ENCODE peak calls at places on chromosomes 12 and 14, in eight cellular contexts. J is breast epithelium; H is right atrium auricular region; R is epithelial cell of proximal tubule; V is NT2/D1; Q is skeletal muscle cell; G is cardiac fibroblast; L is CD8-positive, alpha-beta memory T cell. P is an unnamed sample.

GRCh38 chr12:53050426-53051057 is 677 bp downstream of the TNS2 start:
- DNase-seq in J (no peak), Q (no peak), V (no peak), L (no peak), G (no peak), H (no peak), R (no peak), P (peak; percentile 73)

GRCh38 chr14:63405715-63406114 is 87.0 kb upstream of the GPHB5 start:
- DNase-seq in V (no peak), R (no peak), H (no peak), G (no peak), L (no peak), Q (no peak), J (no peak), P (no peak)

GRCh38 chr14:69580009-69580577 is 5.4 kb upstream of the CCDC177 start:
- DNase-seq in V (peak; percentile 44), G (peak; percentile 98), L (no peak), H (peak; percentile 66), Q (peak; percentile 79), R (peak; percentile 22), J (no peak), P (peak; percentile 86)

GRCh38 chr14:54447231-54447692 is 6.1 kb upstream of the CNIH1 start:
- DNase-seq in Q (peak; percentile 52), H (no peak), G (peak; percentile 84), L (no peak), R (no peak), J (no peak), V (no peak), P (no peak)

GRCh38 chr12:61993734-61994345 is 266.4 kb upstream of the USP15 start:
- DNase-seq in V (peak; percentile 44), L (no peak), Q (no peak), G (no peak), J (no peak), H (no peak), R (no peak), P (no peak)

GRCh38 chr12:111937429-111937828 is 75.5 kb downstream of the TMEM116 start:
- DNase-seq in L (no peak), H (no peak), Q (no peak), R (no peak), G (peak; percentile 33), J (no peak), V (no peak), P (peak; percentile 38)

GRCh38 chr12:123614110-123614509 is 12.2 kb downstream of the DDX55 start:
- DNase-seq in R (no peak), V (no peak), H (no peak), L (no peak), G (no peak), J (no peak), Q (no peak), P (no peak)

GRCh38 chr12:109504068-109504467 is 26.6 kb downstream of the UBE3B start:
- DNase-seq in H (no peak), G (no peak), L (no peak), Q (no peak), V (no peak), J (no peak), R (no peak), P (no peak)

GRCh38 chr12:131066207-131066885 is 112.6 kb downstream of the ADGRD1 start:
- DNase-seq in V (no peak), R (no peak), H (no peak), Q (no peak), J (no peak), G (no peak), L (no peak), P (peak; percentile 36)

GRCh38 chr12:108587826-108588225 is 10.1 kb downstream of the TMEM119 start:
- DNase-seq in R (no peak), G (no peak), L (no peak), H (no peak), J (no peak), Q (no peak), V (no peak), P (peak; percentile 79)

GRCh38 chr14:85437143-85437542 is 92.8 kb upstream of the FLRT2 start:
- DNase-seq in J (no peak), R (no peak), G (no peak), Q (peak; percentile 41), L (no peak), H (no peak), V (no peak), P (peak; percentile 78)

GRCh38 chr14:100271247-100271939 is 32.4 kb downstream of the YY1 start:
- DNase-seq in G (peak; percentile 45), Q (no peak), L (peak; percentile 15), R (no peak), V (no peak), J (no peak), H (no peak), P (peak; percentile 32)

GRCh38 chr12:74412607-74413230 is 124.9 kb upstream of the ATXN7L3B start:
- DNase-seq in H (no peak), G (peak; percentile 19), R (no peak), L (no peak), V (no peak), Q (no peak), J (no peak), P (no peak)

GRCh38 chr12:12909228-12909994 is 18.0 kb downstream of the GPRC5A start:
- DNase-seq in G (no peak), R (no peak), Q (no peak), J (no peak), L (no peak), V (no peak), H (no peak), P (no peak)

GRCh38 chr12:51244269-51244668 is 5.6 kb downstream of the DAZAP2 start:
- DNase-seq in L (no peak), G (peak; percentile 25), Q (no peak), V (no peak), J (no peak), R (no peak), H (no peak), P (no peak)

GRCh38 chr12:54033106-54033979 is 493 bp downstream of the HOXC5 start:
- DNase-seq in R (no peak), L (no peak), J (no peak), Q (no peak), G (no peak), H (no peak), V (no peak), P (peak; percentile 95)

GRCh38 chr12:66900616-66901015 is 221.7 kb upstream of the GRIP1 start:
- DNase-seq in J (no peak), Q (no peak), H (no peak), G (no peak), V (no peak), R (no peak), L (no peak), P (no peak)

GRCh38 chr12:41439134-41439533 is 251.0 kb downstream of the PDZRN4 start:
- DNase-seq in Q (no peak), R (no peak), L (no peak), G (no peak), J (no peak), H (no peak), V (no peak), P (no peak)

GRCh38 chr12:83224012-83224411 is 537.3 kb downstream of the TMTC2 start:
- DNase-seq in G (no peak), V (no peak), R (no peak), L (no peak), H (no peak), Q (no peak), J (no peak), P (no peak)

GRCh38 chr12:116278259-116278595 is 734 bp upstream of the MED13L start:
- DNase-seq in L (no peak), R (no peak), G (no peak), V (no peak), H (no peak), J (no peak), Q (no peak), P (no peak)
- H3K4me3 ChIP-seq in L (peak overlapping the region; percentile 55), R (peak overlapping the region; percentile 53), G (peak overlapping the region; percentile 46), V (peak overlapping the region; percentile 43), H (peak overlapping the region; percentile 80), J (peak overlapping the region; percentile 70), Q (peak overlapping the region; percentile 46), P (peak overlapping the region; percentile 69)

GRCh38 chr12:57756406-57757341 is 1.8 kb downstream of the MARCHF9 start:
- DNase-seq in R (no peak), H (no peak), J (no peak), V (no peak), G (peak; percentile 36), L (peak; percentile 72), Q (no peak), P (peak; percentile 94)
- H3K4me3 ChIP-seq in R (peak overlapping the region; percentile 73), H (peak overlapping the region; percentile 84), J (peak overlapping the region; percentile 58), V (no peak overlapping the region), G (no peak overlapping the region), L (peak overlapping the region; percentile 52), Q (no peak overlapping the region), P (no peak overlapping the region)

GRCh38 chr14:91323671-91324605 is 79.4 kb upstream of the GPR68 start:
- DNase-seq in J (peak; percentile 87), Q (no peak), G (peak; percentile 80), H (peak; percentile 94), R (no peak), L (peak; percentile 93), V (peak; percentile 20), P (peak; percentile 93)
- H3K4me3 ChIP-seq in J (peak overlapping the region; percentile 34), Q (peak overlapping the region; percentile 11), G (peak overlapping the region; percentile 51), H (peak overlapping the region; percentile 47), R (peak overlapping the region; percentile 20), L (peak overlapping the region; percentile 32), V (no peak overlapping the region), P (peak overlapping the region; percentile 80)

GRCh38 chr12:113128802-113129663 is 6.5 kb downstream of the RASAL1 start:
- DNase-seq in G (no peak), V (no peak), Q (no peak), R (no peak), J (no peak), L (no peak), H (no peak), P (peak; percentile 64)

GRCh38 chr12:113130457-113131135 is 5.0 kb downstream of the RASAL1 start:
- DNase-seq in J (no peak), V (no peak), H (no peak), G (no peak), L (no peak), Q (no peak), R (no peak), P (peak; percentile 92)

GRCh38 chr12:113127791-113128199 is 7.8 kb downstream of the RASAL1 start:
- DNase-seq in J (no peak), R (no peak), Q (no peak), H (no peak), G (no peak), L (no peak), V (no peak), P (peak; percentile 82)

GRCh38 chr12:113131556-113131955 is 4.0 kb downstream of the RASAL1 start:
- DNase-seq in H (no peak), R (no peak), J (no peak), G (no peak), L (no peak), Q (no peak), V (no peak), P (peak; percentile 79)

DNA sequence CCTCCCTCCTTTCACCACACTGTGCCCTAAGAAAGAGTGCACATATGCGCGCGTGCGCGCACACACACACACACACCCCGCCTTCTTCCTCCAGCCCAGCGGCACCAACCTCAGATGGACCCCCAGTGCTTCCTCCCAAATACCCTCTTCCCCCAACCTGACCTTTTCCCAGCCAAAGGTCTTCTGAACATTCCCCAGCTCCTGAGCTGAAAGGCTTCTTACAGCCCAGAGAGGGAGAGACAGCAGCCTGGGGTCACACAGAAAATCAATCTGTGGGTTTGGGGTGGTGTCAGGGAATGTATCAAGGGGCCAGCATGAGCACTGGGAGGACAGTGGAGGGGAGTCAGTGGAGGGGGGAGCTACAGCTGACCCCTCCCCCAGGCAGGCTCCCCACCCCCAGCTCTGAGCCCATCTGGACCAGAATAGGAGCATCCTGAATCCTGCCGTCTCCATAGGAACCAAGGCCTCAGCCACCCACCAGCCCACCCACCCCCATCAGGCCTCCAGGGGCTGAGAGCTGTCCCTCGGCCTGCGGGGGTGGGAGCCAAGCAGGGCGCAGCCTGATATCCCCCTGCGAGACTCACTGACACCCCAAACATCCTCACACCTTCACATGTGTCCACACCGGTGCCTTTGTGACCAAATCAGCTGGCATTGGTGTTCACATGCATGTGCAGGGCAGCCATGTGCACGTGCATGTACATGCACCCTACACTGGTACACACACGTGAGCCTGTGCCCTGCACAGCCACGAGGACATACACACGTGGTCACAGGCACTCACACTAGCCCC is 5.7 kb downstream of the RASAL1 start:
- DNase-seq in L (no peak), R (no peak), Q (no peak), V (no peak), J (no peak), H (no peak), G (no peak), P (peak; percentile 71)
- H3K4me3 ChIP-seq in L (no peak overlapping the region), R (peak overlapping the region; percentile 40), Q (no peak overlapping the region), V (no peak overlapping the region), J (no peak overlapping the region), H (no peak overlapping the region), G (no peak overlapping the region), P (no peak overlapping the region)